ENCODE peak calls at places on chromosomes 12 and 14, in six cellular contexts. J is AG09309, Q is A549, B is WTC11, N is RWPE1, I is AG04450. L is an unnamed sample.

GRCh38 chr14:27411021-27411420 is 813.2 kb upstream of the NOVA1 start:
- DNase-seq in Q (no peak), I (no peak), B (no peak), N (no peak), J (no peak), L (no peak)

GRCh38 chr14:88421286-88421685 is 35.8 kb downstream of the SPATA7 start:
- DNase-seq in I (no peak), Q (no peak), N (no peak), B (no peak), J (peak), L (no peak)

GRCh38 chr12:107404981-107405380 is 280.6 kb upstream of the PWP1 start:
- DNase-seq in B (peak), N (peak), J (no peak), I (no peak), Q (peak), L (peak)

GRCh38 chr12:12201274-12201758 is 65.5 kb downstream of the LRP6 start:
- DNase-seq in I (no peak), J (no peak), N (no peak), B (no peak), Q (no peak), L (no peak)

GRCh38 chr12:54007538-54008259 is 1.1 kb upstream of the HOXC8 start:
- DNase-seq in I (no peak), J (no peak), N (no peak), Q (no peak), B (no peak), L (no peak)

GRCh38 chr12:89966495-89967240 is 258.0 kb upstream of the ATP2B1 start:
- DNase-seq in I (no peak), J (no peak), Q (no peak), N (no peak), B (no peak), L (no peak)

GRCh38 chr12:12399906-12400305 is 43.0 kb downstream of the BORCS5 start:
- DNase-seq in Q (no peak), B (no peak), I (no peak), J (no peak), N (no peak), L (no peak)

GRCh38 chr12:4139191-4139590 is 134.4 kb upstream of the CCND2 start:
- DNase-seq in N (no peak), B (no peak), J (no peak), Q (no peak), I (no peak), L (no peak)

GRCh38 chr14:86838363-86838762 is 1154.6 kb downstream of the GALC start:
- DNase-seq in B (no peak), J (no peak), Q (peak), N (no peak), I (no peak), L (peak)

GRCh38 chr14:93759781-93760307 is 28.4 kb downstream of the PRIMA1 start:
- DNase-seq in B (no peak), J (no peak), N (no peak), Q (no peak), I (no peak), L (no peak)

GRCh38 chr14:24959791-24960331 is 90.1 kb downstream of the STXBP6 start:
- DNase-seq in J (no peak), B (no peak), Q (no peak), N (no peak), I (no peak), L (no peak)

GRCh38 chr12:90652280-90652679 is 302.7 kb downstream of the CCER1 start:
- DNase-seq in I (no peak), J (no peak), B (no peak), N (no peak), Q (no peak), L (peak)

GRCh38 chr12:42588981-42589464 is 523 bp downstream of the PRICKLE1 start:
- DNase-seq in B (peak), J (no peak), I (no peak), N (peak), Q (peak), L (peak)

GRCh38 chr12:9244894-9245293 is 36.7 kb upstream of the PZP start:
- DNase-seq in B (no peak), I (no peak), J (no peak), Q (peak), N (no peak), L (no peak)

GRCh38 chr12:13610280-13610679 is 371.1 kb downstream of the GRIN2B start:
- DNase-seq in N (no peak), B (no peak), I (no peak), J (no peak), Q (no peak), L (no peak)

GRCh38 chr14:103731481-103731880 is 15.9 kb downstream of the ZFYVE21 start:
- DNase-seq in Q (no peak), J (no peak), N (no peak), I (no peak), B (no peak), L (no peak)
- TF ChIP-seq CTCF in Q (no peak), J (no peak), N (no peak), I (no peak), B (no peak), L (no peak)

DNA sequence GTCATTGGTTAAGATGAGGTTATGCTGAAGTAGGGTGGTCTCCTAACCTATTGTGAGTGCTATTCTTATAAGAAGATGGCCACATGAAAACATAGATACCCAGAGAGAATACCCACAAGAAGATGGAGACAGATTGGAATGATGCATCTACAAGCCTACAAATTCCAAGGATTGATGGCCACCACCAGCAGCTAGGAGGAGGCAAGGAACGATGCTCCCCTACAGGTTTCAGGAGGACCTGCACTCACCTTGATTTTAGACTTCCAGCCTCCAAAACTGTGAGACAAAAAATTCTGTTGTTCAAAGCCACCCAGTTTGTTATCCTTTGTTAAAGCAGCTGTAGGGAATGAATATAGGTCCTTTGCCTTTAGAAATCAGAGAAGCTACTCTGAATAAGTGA is 227.4 kb downstream of the NEDD1 start:
- DNase-seq in N (no peak), Q (no peak), I (no peak), J (no peak), B (no peak), L (no peak)
- TF ChIP-seq CTCF in N (no peak), Q (no peak), I (no peak), J (no peak), B (peak), L (no peak)

GRCh38 chr12:24535334-24536019 is 413.4 kb downstream of the BCAT1 start:
- DNase-seq in N (no peak), J (no peak), I (no peak), Q (no peak), B (no peak), L (no peak)

GRCh38 chr12:24533953-24534352 is 414.9 kb downstream of the BCAT1 start:
- DNase-seq in I (no peak), J (no peak), Q (no peak), N (no peak), B (no peak), L (no peak)

GRCh38 chr12:24537241-24537860 is 411.6 kb downstream of the BCAT1 start:
- DNase-seq in Q (no peak), B (no peak), I (no peak), N (no peak), J (no peak), L (no peak)

GRCh38 chr12:24530689-24531088 is 418.2 kb downstream of the BCAT1 start:
- DNase-seq in J (no peak), I (no peak), Q (no peak), N (no peak), B (no peak), L (no peak)

GRCh38 chr12:24534632-24535031 is 414.3 kb downstream of the BCAT1 start:
- DNase-seq in N (no peak), Q (no peak), I (no peak), B (peak), J (no peak), L (no peak)
- TF ChIP-seq CTCF in N (no peak), Q (no peak), I (peak), B (no peak), J (no peak), L (no peak)

GRCh38 chr12:51517800-51518199 is 73.2 kb upstream of the SCN8A start:
- DNase-seq in Q (no peak), N (no peak), J (no peak), B (peak), I (no peak), L (no peak)
- TF ChIP-seq CTCF in Q (no peak), N (no peak), J (no peak), B (no peak), I (peak), L (no peak)

DNA sequence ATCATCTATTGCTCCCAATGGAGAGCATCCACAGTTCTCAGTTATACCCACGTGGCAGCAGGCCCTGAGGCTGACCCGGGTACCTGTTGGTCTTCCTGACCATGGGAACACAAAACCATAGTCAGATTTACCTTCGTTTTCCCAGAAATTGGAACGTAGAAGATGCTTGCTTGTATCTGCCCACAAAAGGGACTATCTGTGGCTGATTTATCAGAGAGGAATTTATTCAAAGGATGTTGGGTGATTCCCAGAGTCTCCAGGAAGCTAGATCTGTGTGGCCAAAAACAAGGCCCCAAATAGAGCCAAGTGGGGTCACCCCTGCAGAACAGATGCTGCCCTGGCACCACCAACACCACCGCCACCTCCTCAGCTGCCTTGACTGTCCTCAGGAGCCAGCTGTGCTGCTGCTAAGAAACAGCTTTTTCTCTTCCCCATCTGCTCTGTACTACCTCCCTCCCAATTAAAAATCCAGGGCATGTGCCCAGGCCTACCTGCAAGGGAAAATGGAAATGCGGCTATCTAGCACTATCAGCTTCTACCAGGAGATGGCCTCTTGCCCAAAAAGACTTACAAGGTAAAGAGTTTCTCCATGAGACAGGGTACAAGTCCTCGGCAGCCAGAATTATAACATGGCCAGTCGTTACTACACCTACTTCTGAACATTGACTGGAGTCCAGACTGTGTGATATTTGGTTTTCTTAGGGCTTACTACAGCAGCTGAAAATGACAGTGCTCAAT is 128.6 kb upstream of the PLEKHG7 start:
- DNase-seq in Q (peak), N (no peak), I (no peak), J (no peak), B (peak), L (peak)
- TF ChIP-seq CTCF in Q (peak), N (no peak), I (peak), J (peak), B (peak), L (peak)

GRCh38 chr12:18552829-18553228 is 185.0 kb downstream of the PLCZ1 start:
- DNase-seq in Q (no peak), B (no peak), J (no peak), I (no peak), N (no peak), L (no peak)
- TF ChIP-seq CTCF in Q (peak), B (no peak), J (peak), I (no peak), N (no peak), L (no peak)

GRCh38 chr12:114702462-114702861 is 18.5 kb upstream of the TBX3 start:
- DNase-seq in J (no peak), B (no peak), I (no peak), Q (no peak), N (no peak), L (no peak)
- TF ChIP-seq CTCF in J (no peak), B (no peak), I (no peak), Q (no peak), N (no peak), L (no peak)

GRCh38 chr12:49188205-49188915 is 520 bp downstream of the TUBA1A start:
- DNase-seq in Q (peak), B (peak), N (peak), J (peak), I (no peak), L (peak)
- TF ChIP-seq CTCF in Q (no peak), B (no peak), N (no peak), J (no peak), I (no peak), L (no peak)

L was measured in NB4.